ENCODE peak calls at places on chromosomes 13 and 19, in ten cellular contexts. One of them, this sample, is unnamed.

GRCh38 chr13:40639226-40639681 is 27.2 kb downstream of the FOXO1 start:
- DNase-seq in fibroblast of lung: no peak
- DNase-seq in lung: no peak
- DNase-seq in fibroblast of mammary gland: peak; percentile 79
- DNase-seq in keratinocyte: no peak
- DNase-seq in AG09309: no peak
- DNase-seq in upper lobe of right lung: no peak
- DNase-seq in vagina: no peak
- DNase-seq in heart left ventricle: peak; percentile 22
- DNase-seq in cardiac fibroblast: peak; percentile 67
- DNase-seq in this sample: no peak

GRCh38 chr13:98581971-98582702 is 5.2 kb upstream of the STK24 start:
- DNase-seq in fibroblast of lung: peak; percentile 83
- DNase-seq in lung: peak; percentile 60
- DNase-seq in fibroblast of mammary gland: peak; percentile 72
- DNase-seq in keratinocyte: no peak
- DNase-seq in AG09309: no peak
- DNase-seq in upper lobe of right lung: no peak
- DNase-seq in vagina: peak; percentile 46
- DNase-seq in heart left ventricle: no peak
- DNase-seq in cardiac fibroblast: peak; percentile 75
- DNase-seq in this sample: no peak

GRCh38 chr13:40439928-40440327 is 226.5 kb downstream of the FOXO1 start:
- DNase-seq in fibroblast of lung: no peak
- DNase-seq in lung: no peak
- DNase-seq in fibroblast of mammary gland: peak; percentile 18
- DNase-seq in keratinocyte: no peak
- DNase-seq in AG09309: no peak
- DNase-seq in upper lobe of right lung: no peak
- DNase-seq in vagina: no peak
- DNase-seq in heart left ventricle: peak; percentile 23
- DNase-seq in cardiac fibroblast: no peak
- DNase-seq in this sample: no peak

GRCh38 chr13:42728507-42729180 is 52.7 kb upstream of the FAM216B start:
- DNase-seq in fibroblast of lung: no peak
- DNase-seq in lung: no peak
- DNase-seq in fibroblast of mammary gland: no peak
- DNase-seq in keratinocyte: no peak
- DNase-seq in AG09309: no peak
- DNase-seq in upper lobe of right lung: no peak
- DNase-seq in vagina: no peak
- DNase-seq in heart left ventricle: no peak
- DNase-seq in cardiac fibroblast: no peak
- DNase-seq in this sample: no peak

GRCh38 chr13:21683034-21683733 is 12.3 kb downstream of the FGF9 start:
- DNase-seq in fibroblast of lung: peak; percentile 89
- DNase-seq in lung: no peak
- DNase-seq in fibroblast of mammary gland: peak; percentile 73
- DNase-seq in keratinocyte: peak; percentile 88
- DNase-seq in AG09309: peak; percentile 48
- DNase-seq in upper lobe of right lung: no peak
- DNase-seq in vagina: no peak
- DNase-seq in heart left ventricle: no peak
- DNase-seq in cardiac fibroblast: peak; percentile 43
- DNase-seq in this sample: no peak

GRCh38 chr13:65606622-65607021 is 1623.5 kb downstream of the PCDH9 start:
- DNase-seq in fibroblast of lung: peak; percentile 73
- DNase-seq in lung: no peak
- DNase-seq in fibroblast of mammary gland: peak; percentile 55
- DNase-seq in keratinocyte: no peak
- DNase-seq in AG09309: no peak
- DNase-seq in upper lobe of right lung: no peak
- DNase-seq in vagina: no peak
- DNase-seq in heart left ventricle: no peak
- DNase-seq in cardiac fibroblast: peak; percentile 43
- DNase-seq in this sample: no peak

GRCh38 chr19:28605501-28606268 is 607.3 kb downstream of the UQCRFS1 start:
- DNase-seq in fibroblast of lung: no peak
- DNase-seq in lung: no peak
- DNase-seq in fibroblast of mammary gland: no peak
- DNase-seq in keratinocyte: no peak
- DNase-seq in AG09309: no peak
- DNase-seq in upper lobe of right lung: no peak
- DNase-seq in vagina: no peak
- DNase-seq in heart left ventricle: no peak
- DNase-seq in cardiac fibroblast: no peak
- DNase-seq in this sample: no peak

GRCh38 chr19:49488863-49489537 is 1.6 kb downstream of the RPL13A start:
- DNase-seq in fibroblast of lung: no peak
- DNase-seq in lung: no peak
- DNase-seq in fibroblast of mammary gland: no peak
- DNase-seq in keratinocyte: no peak
- DNase-seq in AG09309: no peak
- DNase-seq in upper lobe of right lung: no peak
- DNase-seq in vagina: no peak
- DNase-seq in heart left ventricle: no peak
- DNase-seq in cardiac fibroblast: peak; percentile 41
- DNase-seq in this sample: no peak

GRCh38 chr19:17260842-17261325 is 3.7 kb downstream of the USHBP1 start:
- DNase-seq in fibroblast of lung: peak; percentile 50
- DNase-seq in lung: peak; percentile 88
- DNase-seq in fibroblast of mammary gland: peak; percentile 75
- DNase-seq in keratinocyte: peak; percentile 49
- DNase-seq in AG09309: no peak
- DNase-seq in upper lobe of right lung: peak; percentile 94
- DNase-seq in vagina: no peak
- DNase-seq in heart left ventricle: peak; percentile 73
- DNase-seq in cardiac fibroblast: peak; percentile 83
- DNase-seq in this sample: no peak

GRCh38 chr13:77774181-77774580 is 76.7 kb downstream of the SLAIN1 start:
- DNase-seq in fibroblast of lung: no peak
- DNase-seq in lung: no peak
- DNase-seq in fibroblast of mammary gland: no peak
- DNase-seq in keratinocyte: no peak
- DNase-seq in AG09309: no peak
- DNase-seq in upper lobe of right lung: no peak
- DNase-seq in vagina: no peak
- DNase-seq in heart left ventricle: no peak
- DNase-seq in cardiac fibroblast: no peak
- DNase-seq in this sample: no peak

GRCh38 chr19:38793186-38793585 is 4.2 kb downstream of the LGALS7B start:
- DNase-seq in fibroblast of lung: peak; percentile 29
- DNase-seq in lung: no peak
- DNase-seq in fibroblast of mammary gland: peak; percentile 32
- DNase-seq in keratinocyte: peak; percentile 88
- DNase-seq in AG09309: no peak
- DNase-seq in upper lobe of right lung: no peak
- DNase-seq in vagina: no peak
- DNase-seq in heart left ventricle: no peak
- DNase-seq in cardiac fibroblast: peak; percentile 63
- DNase-seq in this sample: no peak

GRCh38 chr13:40776681-40777165 is 5.7 kb upstream of the MRPS31 start:
- DNase-seq in fibroblast of lung: peak; percentile 76
- DNase-seq in lung: peak; percentile 44
- DNase-seq in fibroblast of mammary gland: peak; percentile 27
- DNase-seq in keratinocyte: peak; percentile 41
- DNase-seq in AG09309: no peak
- DNase-seq in upper lobe of right lung: no peak
- DNase-seq in vagina: no peak
- DNase-seq in heart left ventricle: no peak
- DNase-seq in cardiac fibroblast: peak; percentile 53
- DNase-seq in this sample: no peak

GRCh38 chr19:461664-462551 is 1.1 kb upstream of the SHC2 start:
- DNase-seq in fibroblast of lung: no peak
- DNase-seq in lung: no peak
- DNase-seq in fibroblast of mammary gland: no peak
- DNase-seq in keratinocyte: no peak
- DNase-seq in AG09309: no peak
- DNase-seq in upper lobe of right lung: peak; percentile 76
- DNase-seq in vagina: no peak
- DNase-seq in heart left ventricle: no peak
- DNase-seq in cardiac fibroblast: no peak
- DNase-seq in this sample: no peak

GRCh38 chr19:38284422-38284821 is 19.6 kb upstream of the C19orf33 start:
- DNase-seq in fibroblast of lung: no peak
- DNase-seq in lung: no peak
- DNase-seq in fibroblast of mammary gland: no peak
- DNase-seq in keratinocyte: no peak
- DNase-seq in AG09309: no peak
- DNase-seq in upper lobe of right lung: no peak
- DNase-seq in vagina: no peak
- DNase-seq in heart left ventricle: no peak
- DNase-seq in cardiac fibroblast: no peak
- DNase-seq in this sample: no peak

GRCh38 chr13:40096357-40096911 is 441.0 kb downstream of the COG6 start:
- DNase-seq in fibroblast of lung: no peak
- DNase-seq in lung: no peak
- DNase-seq in fibroblast of mammary gland: no peak
- DNase-seq in keratinocyte: no peak
- DNase-seq in AG09309: no peak
- DNase-seq in upper lobe of right lung: no peak
- DNase-seq in vagina: no peak
- DNase-seq in heart left ventricle: no peak
- DNase-seq in cardiac fibroblast: no peak
- DNase-seq in this sample: no peak

GRCh38 chr19:31666126-31666525 is 316.9 kb upstream of the TSHZ3 start:
- DNase-seq in fibroblast of lung: peak; percentile 19
- DNase-seq in lung: no peak
- DNase-seq in fibroblast of mammary gland: no peak
- DNase-seq in keratinocyte: no peak
- DNase-seq in AG09309: no peak
- DNase-seq in upper lobe of right lung: no peak
- DNase-seq in vagina: no peak
- DNase-seq in heart left ventricle: no peak
- DNase-seq in cardiac fibroblast: no peak
- DNase-seq in this sample: no peak

GRCh38 chr13:84273163-84273562 is 390.9 kb upstream of the SLITRK1 start:
- DNase-seq in fibroblast of lung: no peak
- DNase-seq in lung: no peak
- DNase-seq in fibroblast of mammary gland: no peak
- DNase-seq in keratinocyte: no peak
- DNase-seq in AG09309: no peak
- DNase-seq in upper lobe of right lung: no peak
- DNase-seq in vagina: no peak
- DNase-seq in heart left ventricle: no peak
- DNase-seq in cardiac fibroblast: no peak
- DNase-seq in this sample: no peak
- H3K4me3 ChIP-seq in fibroblast of lung: no peak overlapping the region
- H3K4me3 ChIP-seq in lung: no peak overlapping the region
- H3K4me3 ChIP-seq in fibroblast of mammary gland: no peak overlapping the region
- H3K4me3 ChIP-seq in keratinocyte: no peak overlapping the region
- H3K4me3 ChIP-seq in AG09309: no peak overlapping the region
- H3K4me3 ChIP-seq in upper lobe of right lung: no peak overlapping the region
- H3K4me3 ChIP-seq in vagina: no peak overlapping the region
- H3K4me3 ChIP-seq in heart left ventricle: no peak overlapping the region
- H3K4me3 ChIP-seq in cardiac fibroblast: no peak overlapping the region
- H3K4me3 ChIP-seq in this sample: no peak overlapping the region

GRCh38 chr19:10855879-10856522 is 7.8 kb downstream of the C19orf38 start:
- DNase-seq in fibroblast of lung: no peak
- DNase-seq in lung: no peak
- DNase-seq in fibroblast of mammary gland: no peak
- DNase-seq in keratinocyte: no peak
- DNase-seq in AG09309: no peak
- DNase-seq in upper lobe of right lung: no peak
- DNase-seq in vagina: no peak
- DNase-seq in heart left ventricle: no peak
- DNase-seq in cardiac fibroblast: peak; percentile 28
- DNase-seq in this sample: no peak
- TF ChIP-seq CTCF in fibroblast of lung: peak; percentile 52
- TF ChIP-seq CTCF in lung: no peak
- TF ChIP-seq CTCF in fibroblast of mammary gland: peak; percentile 49
- TF ChIP-seq CTCF in keratinocyte: peak; percentile 66
- TF ChIP-seq CTCF in AG09309: peak; percentile 53
- TF ChIP-seq CTCF in upper lobe of right lung: peak; percentile 53
- TF ChIP-seq CTCF in vagina: no peak
- TF ChIP-seq CTCF in heart left ventricle: peak; percentile 50
- TF ChIP-seq CTCF in cardiac fibroblast: peak; percentile 67
- TF ChIP-seq CTCF in this sample: peak; percentile 42

DNA sequence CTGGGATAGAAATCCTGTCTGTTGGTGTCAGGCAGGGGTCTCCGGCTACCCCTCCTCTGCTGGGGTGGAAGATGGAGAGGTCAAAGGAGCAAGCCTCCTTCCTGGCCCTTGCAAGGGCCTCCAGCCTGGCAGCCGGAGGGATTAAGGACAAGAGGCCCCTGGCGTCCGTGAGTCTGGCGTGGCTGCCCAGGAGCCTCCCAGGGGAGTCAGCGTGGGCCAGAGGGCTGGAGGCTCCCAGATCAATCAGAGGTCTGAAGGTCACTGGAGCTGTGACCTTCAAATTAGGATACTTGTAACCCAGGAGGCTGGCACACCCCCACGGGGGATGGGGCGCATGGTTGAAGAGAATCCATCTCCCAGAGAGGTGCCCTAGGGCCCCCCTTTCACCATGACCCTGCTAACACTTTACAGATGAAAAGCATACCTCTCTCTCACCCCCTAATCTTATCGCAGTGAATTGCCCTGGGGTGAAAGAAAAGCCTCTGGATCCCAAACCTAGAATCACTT is 44.7 kb upstream of the PEG3 start:
- DNase-seq in fibroblast of lung: no peak
- DNase-seq in lung: no peak
- DNase-seq in fibroblast of mammary gland: no peak
- DNase-seq in keratinocyte: no peak
- DNase-seq in AG09309: no peak
- DNase-seq in upper lobe of right lung: no peak
- DNase-seq in vagina: no peak
- DNase-seq in heart left ventricle: no peak
- DNase-seq in cardiac fibroblast: no peak
- DNase-seq in this sample: no peak
- H3K4me3 ChIP-seq in fibroblast of lung: no peak overlapping the region
- H3K4me3 ChIP-seq in lung: no peak overlapping the region
- H3K4me3 ChIP-seq in fibroblast of mammary gland: no peak overlapping the region
- H3K4me3 ChIP-seq in keratinocyte: no peak overlapping the region
- H3K4me3 ChIP-seq in AG09309: no peak overlapping the region
- H3K4me3 ChIP-seq in upper lobe of right lung: no peak overlapping the region
- H3K4me3 ChIP-seq in vagina: no peak overlapping the region
- H3K4me3 ChIP-seq in heart left ventricle: no peak overlapping the region
- H3K4me3 ChIP-seq in cardiac fibroblast: no peak overlapping the region
- H3K4me3 ChIP-seq in this sample: no peak overlapping the region

DNA sequence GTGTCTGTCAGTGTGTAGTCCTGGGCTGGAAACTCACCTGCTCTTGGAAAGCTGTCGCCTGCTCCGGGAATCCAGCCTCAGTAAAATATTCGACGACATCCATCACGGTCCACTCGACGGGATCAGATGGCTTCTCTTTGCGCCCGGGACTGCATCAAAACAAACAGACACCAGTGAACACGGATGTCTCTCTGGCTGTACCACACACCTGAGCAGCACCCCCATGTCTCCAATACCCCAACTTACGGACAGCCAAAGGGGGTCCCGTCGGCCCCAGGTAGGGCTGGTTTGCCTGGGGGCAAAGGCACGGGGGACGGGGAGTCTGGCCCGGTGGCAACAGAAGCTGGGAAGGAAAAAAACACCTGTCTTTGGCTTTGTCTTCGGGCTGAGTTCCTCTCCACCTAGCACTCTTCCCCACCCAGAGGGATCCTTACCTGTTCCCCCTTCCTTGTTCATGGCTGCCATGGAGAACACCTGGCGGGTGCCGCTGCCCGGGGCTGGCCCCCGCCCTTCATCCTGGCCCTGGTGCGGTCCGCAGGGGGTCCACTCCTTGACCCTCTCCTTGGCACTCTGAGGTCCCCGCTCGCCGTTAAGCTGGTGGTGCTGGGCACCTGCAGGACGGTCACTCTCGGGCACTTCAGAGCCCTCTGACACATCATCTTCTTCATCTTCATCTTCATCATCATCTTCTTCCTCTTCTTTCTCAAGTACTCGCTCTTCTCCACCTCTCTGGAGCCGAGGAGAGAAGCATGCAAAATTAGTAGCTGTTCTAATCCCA is 1.7 kb downstream of the SAMD1 start:
- DNase-seq in fibroblast of lung: no peak
- DNase-seq in lung: no peak
- DNase-seq in fibroblast of mammary gland: no peak
- DNase-seq in keratinocyte: no peak
- DNase-seq in AG09309: no peak
- DNase-seq in upper lobe of right lung: no peak
- DNase-seq in vagina: no peak
- DNase-seq in heart left ventricle: no peak
- DNase-seq in cardiac fibroblast: no peak
- DNase-seq in this sample: no peak
- TF ChIP-seq CTCF in fibroblast of lung: no peak
- TF ChIP-seq CTCF in lung: no peak
- TF ChIP-seq CTCF in fibroblast of mammary gland: no peak
- TF ChIP-seq CTCF in keratinocyte: no peak
- TF ChIP-seq CTCF in AG09309: no peak
- TF ChIP-seq CTCF in upper lobe of right lung: no peak
- TF ChIP-seq CTCF in vagina: no peak
- TF ChIP-seq CTCF in heart left ventricle: no peak
- TF ChIP-seq CTCF in cardiac fibroblast: no peak
- TF ChIP-seq CTCF in this sample: no peak